ENCODE peak calls at places on chromosomes 11 and 22, in five cellular contexts. H, W, G, J and L are unnamed samples.

GRCh38 chr11:58525037-58525614 is 17.2 kb upstream of the OR5B21 start:
- DNase-seq in H (peak), J (no peak), W (no peak), G (no peak), L (no peak)

GRCh38 chr11:10893713-10894112 is 35.9 kb upstream of the ZBED5 start:
- DNase-seq in W (no peak), J (no peak), H (peak), G (peak), L (no peak)

GRCh38 chr11:3745161-3745560 is 52.2 kb downstream of the NUP98 start:
- DNase-seq in J (no peak), W (no peak), G (no peak), H (no peak), L (no peak)

GRCh38 chr11:33860926-33861325 is 30.9 kb downstream of the LMO2 start:
- DNase-seq in W (no peak), G (no peak), J (no peak), H (no peak), L (no peak)

GRCh38 chr11:118914178-118914918 is 11.4 kb downstream of the BCL9L start:
- DNase-seq in J (no peak), H (no peak), G (no peak), W (no peak), L (no peak)

GRCh38 chr11:71301858-71302533 is 49.6 kb upstream of the SHANK2 start:
- DNase-seq in J (no peak), H (no peak), G (no peak), W (peak), L (no peak)

GRCh38 chr11:39817248-39817647 is 1642.2 kb downstream of the LRRC4C start:
- DNase-seq in H (no peak), J (no peak), W (no peak), G (no peak), L (no peak)

GRCh38 chr11:72743321-72744221 is 8.6 kb downstream of the ARAP1 start:
- DNase-seq in G (no peak), H (no peak), W (no peak), J (no peak), L (no peak)

GRCh38 chr11:42598341-42598740 is 713.5 kb upstream of the API5 start:
- DNase-seq in J (no peak), W (no peak), H (no peak), G (no peak), L (no peak)

GRCh38 chr11:83538286-83538685 is 252.1 kb upstream of the CCDC90B start:
- DNase-seq in H (no peak), W (no peak), G (no peak), J (no peak), L (no peak)

GRCh38 chr11:7056828-7057513 is 31.8 kb upstream of the RBMXL2 start:
- DNase-seq in G (no peak), H (peak), W (no peak), J (no peak), L (no peak)

GRCh38 chr11:116513894-116514293 is 258.9 kb downstream of the BUD13 start:
- DNase-seq in G (no peak), H (peak), W (peak), J (peak), L (peak)

GRCh38 chr11:95994340-95994728 is 70.4 kb upstream of the MTMR2 start:
- DNase-seq in W (no peak), J (no peak), H (no peak), G (no peak), L (no peak)
- H3K9ac ChIP-seq in W (no peak), J (no peak), H (no peak), G (no peak), L (no peak)

GRCh38 chr22:41964106-41964494 is 5.1 kb upstream of the SEPTIN3 start:
- DNase-seq in W (no peak), H (no peak), G (no peak), J (no peak), L (no peak)
- H3K9ac ChIP-seq in W (no peak), H (no peak), G (no peak), J (no peak), L (no peak)

GRCh38 chr22:17102297-17102667 is 17.5 kb downstream of the IL17RA start:
- DNase-seq in W (no peak), G (no peak), H (no peak), J (no peak), L (no peak)

GRCh38 chr22:17100621-17101020 is 15.8 kb downstream of the IL17RA start:
- DNase-seq in G (no peak), J (no peak), W (no peak), H (no peak), L (no peak)

GRCh38 chr22:17103351-17103750 is 17.8 kb downstream of the TMEM121B start:
- DNase-seq in J (no peak), W (no peak), H (no peak), G (no peak), L (no peak)

GRCh38 chr22:17104336-17104935 is 16.7 kb downstream of the TMEM121B start:
- DNase-seq in H (no peak), W (no peak), G (no peak), J (no peak), L (no peak)

GRCh38 chr22:17101475-17102296 is 16.9 kb downstream of the IL17RA start:
- DNase-seq in H (no peak), W (no peak), J (no peak), G (no peak), L (no peak)
- H3K9ac ChIP-seq in H (no peak), W (no peak), J (no peak), G (no peak), L (no peak)

DNA sequence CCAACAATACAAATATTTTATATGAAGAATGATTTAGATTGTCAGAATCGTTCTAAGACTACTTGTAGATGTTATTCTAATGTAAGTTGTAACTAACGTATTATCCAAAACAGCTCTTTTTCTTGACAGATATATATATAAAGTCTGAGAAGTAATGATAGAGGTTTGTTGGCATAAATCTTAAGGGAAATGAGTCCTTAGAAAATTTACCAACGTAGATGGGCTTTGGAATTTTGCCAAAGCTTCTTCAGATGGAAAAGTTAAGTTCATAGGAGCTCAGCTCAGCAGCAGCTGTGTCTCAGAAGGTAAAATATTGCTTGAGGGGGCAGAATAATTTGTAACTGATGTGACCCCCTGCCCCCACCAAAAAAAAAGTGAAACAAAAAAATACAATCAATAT is 66.7 kb downstream of the BID start:
- DNase-seq in G (peak), H (peak), W (no peak), J (no peak), L (no peak)
- H3K9ac ChIP-seq in G (peak), H (no peak), W (no peak), J (no peak), L (no peak)

GRCh38 chr11:134761926-134762247 is 349.8 kb upstream of the B3GAT1 start:
- DNase-seq in H (no peak), W (no peak), J (no peak), G (no peak), L (no peak)
- H3K9ac ChIP-seq in H (no peak), W (no peak), J (no peak), G (no peak), L (no peak)

GRCh38 chr11:16606784-16607674 is 131.4 kb upstream of the C11orf58 start:
- DNase-seq in H (peak), J (peak), G (peak), W (peak), L (no peak)
- H3K9ac ChIP-seq in H (peak), J (peak), G (peak), W (no peak), L (peak)

GRCh38 chr22:46023558-46023981 is 46.6 kb upstream of the WNT7B start:
- DNase-seq in G (peak), J (no peak), W (no peak), H (peak), L (no peak)
- H3K9ac ChIP-seq in G (peak), J (no peak), W (no peak), H (no peak), L (no peak)

DNA sequence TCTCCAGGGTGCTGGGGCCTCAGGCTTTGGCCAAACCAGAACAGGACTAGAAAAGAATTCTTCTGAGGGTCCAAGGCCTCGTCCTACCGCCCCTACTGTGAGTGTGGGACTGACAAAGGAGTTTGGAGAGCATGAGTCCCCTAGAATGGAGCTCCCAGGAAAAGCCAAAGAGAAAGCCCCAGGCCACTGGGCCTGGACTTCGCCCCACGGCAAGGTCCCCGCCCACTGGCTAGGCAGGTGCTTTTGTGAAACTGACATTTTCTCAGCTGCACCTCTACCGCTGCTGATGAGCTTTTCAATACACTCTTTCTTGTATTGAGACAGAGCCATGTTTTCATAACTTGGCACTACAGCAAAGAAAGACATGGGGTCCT is 9.7 kb upstream of the FGF3 start:
- DNase-seq in J (no peak), G (no peak), W (no peak), H (no peak), L (no peak)
- H3K9ac ChIP-seq in J (no peak), G (no peak), W (no peak), H (no peak), L (no peak)

DNA sequence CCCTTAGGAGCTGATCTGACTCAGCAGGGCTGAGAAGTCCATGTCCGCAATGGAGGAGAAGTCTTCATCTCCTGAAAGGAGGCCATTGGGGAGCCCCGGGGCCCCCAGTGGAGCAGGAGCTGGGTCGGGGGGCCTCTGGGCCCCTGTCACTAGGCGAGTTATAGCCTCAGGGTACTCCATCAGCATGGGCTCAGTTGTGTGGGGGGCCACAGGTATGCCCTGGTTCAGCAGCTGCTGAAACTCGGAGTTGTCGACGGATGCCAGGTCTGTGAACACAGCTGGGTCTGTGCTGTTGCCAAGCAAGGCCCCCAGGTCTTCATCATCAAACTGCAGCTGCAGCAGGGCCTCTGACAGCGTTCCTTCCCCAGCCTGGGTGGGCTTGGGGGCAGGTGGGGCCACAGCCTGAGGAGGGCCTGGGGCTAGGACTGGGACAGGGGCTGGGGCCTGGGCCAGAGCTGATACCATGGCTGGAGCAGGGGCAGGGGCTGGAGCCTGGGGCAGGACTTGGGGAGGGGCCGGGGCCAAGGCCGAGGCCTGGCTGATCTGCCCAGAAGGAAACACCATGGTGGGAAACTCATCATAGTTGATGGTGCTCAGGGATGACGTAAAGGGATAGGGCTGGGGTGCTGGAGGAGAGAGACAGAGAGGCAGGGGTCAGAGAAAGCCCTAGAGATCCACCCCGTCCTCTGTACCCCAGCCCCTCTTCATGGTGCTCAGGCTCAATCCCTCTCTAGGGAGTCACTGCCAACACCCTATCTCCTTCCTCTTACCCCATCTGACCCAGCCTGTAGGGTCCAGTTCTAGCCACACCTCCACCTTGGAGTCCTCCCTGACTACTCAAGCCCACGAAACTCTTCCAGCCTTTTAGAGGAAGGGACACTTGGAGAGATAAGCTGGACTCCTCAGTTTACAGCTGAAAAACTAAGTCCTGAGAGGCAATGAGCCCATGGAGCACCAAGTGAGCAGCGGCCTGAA is 8.1 kb downstream of the RELA start:
- DNase-seq in J (no peak), W (no peak), H (no peak), G (no peak), L (no peak)
- H3K9ac ChIP-seq in J (no peak), W (no peak), H (no peak), G (peak), L (no peak)